ENCODE peak calls at places on chromosome 2, in four cellular contexts. T is H1, F is SK-N-SH, B is K562. J is an unnamed sample.

GRCh38 chr2:158395166-158395565 is 61.4 kb downstream of the CCDC148 start:
- DNase-seq in T (no peak), F (no peak), B (no peak), J (no peak)

GRCh38 chr2:860259-860855 is 90.3 kb upstream of the SNTG2 start:
- DNase-seq in T (no peak), F (peak; percentile 63), B (no peak), J (no peak)

GRCh38 chr2:47653909-47654789 is 128.8 kb upstream of the MSH6 start:
- DNase-seq in T (no peak), F (peak; percentile 69), B (peak; percentile 48), J (no peak)

GRCh38 chr2:131673400-131674173 is 145.9 kb downstream of the CCDC74A start:
- DNase-seq in T (no peak), F (peak; percentile 78), B (peak; percentile 43), J (no peak)

GRCh38 chr2:55111570-55112228 is 61.4 kb upstream of the RTN4 start:
- DNase-seq in T (peak; percentile 33), F (no peak), B (peak; percentile 51), J (no peak)

GRCh38 chr2:171160119-171160629 is 519 bp downstream of the TLK1 start:
- DNase-seq in T (no peak), F (peak; percentile 81), B (peak; percentile 80), J (no peak)

GRCh38 chr2:180604077-180604476 is 376.3 kb upstream of the UBE2E3 start:
- DNase-seq in T (no peak), F (no peak), B (no peak), J (no peak)

GRCh38 chr2:166173263-166173662 is 45.4 kb upstream of the SCN1A start:
- DNase-seq in T (no peak), F (no peak), B (no peak), J (no peak)

GRCh38 chr2:26938399-26938798 is 32.0 kb upstream of the MAPRE3 start:
- DNase-seq in T (no peak), F (no peak), B (peak; percentile 33), J (no peak)

GRCh38 chr2:11758639-11759038 is 12.2 kb downstream of the LPIN1 start:
- DNase-seq in T (no peak), F (no peak), B (no peak), J (no peak)

GRCh38 chr2:121205321-121205942 is 79.6 kb downstream of the TFCP2L1 start:
- DNase-seq in T (no peak), F (peak; percentile 48), B (peak; percentile 28), J (no peak)

GRCh38 chr2:205571300-205571858 is 110.9 kb upstream of the NRP2 start:
- DNase-seq in T (no peak), F (no peak), B (no peak), J (no peak)

GRCh38 chr2:130797493-130798435 is 39.0 kb upstream of the ARHGEF4 start:
- DNase-seq in T (peak; percentile 67), F (peak; percentile 93), B (peak; percentile 92), J (peak; percentile 19)

GRCh38 chr2:73028841-73029240 is 42.7 kb downstream of the SFXN5 start:
- DNase-seq in T (no peak), F (no peak), B (no peak), J (no peak)

GRCh38 chr2:138373993-138374408 is 127.6 kb upstream of the SPOPL start:
- DNase-seq in T (no peak), F (peak; percentile 36), B (peak; percentile 17), J (peak; percentile 12)

GRCh38 chr2:54000524-54000923 is 29.7 kb upstream of the PSME4 start:
- DNase-seq in T (no peak), F (no peak), B (peak; percentile 16), J (no peak)

GRCh38 chr2:144681389-144681788 is 161.5 kb upstream of the ZEB2 start:
- DNase-seq in T (no peak), F (no peak), B (no peak), J (no peak)

GRCh38 chr2:56522605-56523089 is 338.9 kb downstream of the CCDC85A start:
- DNase-seq in T (no peak), F (no peak), B (no peak), J (no peak)

GRCh38 chr2:73418343-73418742 is 32.7 kb downstream of the ALMS1 start:
- DNase-seq in T (no peak), F (no peak), B (no peak), J (no peak)

GRCh38 chr2:122028371-122029102 is 273.1 kb downstream of the TSN start:
- DNase-seq in T (no peak), F (no peak), B (no peak), J (no peak)

GRCh38 chr2:11680181-11680900 is 10.3 kb upstream of the NTSR2 start:
- DNase-seq in T (no peak), F (no peak), B (no peak), J (no peak)

GRCh38 chr2:235968616-235969324 is 199.4 kb downstream of the GBX2 start:
- DNase-seq in T (no peak), F (no peak), B (no peak), J (no peak)
- TF ChIP-seq NRF1 in T (no peak), F (no peak), B (no peak), J (no peak)

GRCh38 chr2:239178954-239179353 is 221.9 kb downstream of the HDAC4 start:
- DNase-seq in T (no peak), F (no peak), B (no peak), J (no peak)

GRCh38 chr2:239177908-239178307 is 222.9 kb downstream of the HDAC4 start:
- DNase-seq in T (no peak), F (no peak), B (no peak), J (no peak)

GRCh38 chr2:239175181-239175580 is 225.6 kb downstream of the HDAC4 start:
- DNase-seq in T (no peak), F (no peak), B (no peak), J (no peak)

GRCh38 chr2:239178484-239178883 is 222.3 kb downstream of the HDAC4 start:
- DNase-seq in T (no peak), F (no peak), B (no peak), J (no peak)

DNA sequence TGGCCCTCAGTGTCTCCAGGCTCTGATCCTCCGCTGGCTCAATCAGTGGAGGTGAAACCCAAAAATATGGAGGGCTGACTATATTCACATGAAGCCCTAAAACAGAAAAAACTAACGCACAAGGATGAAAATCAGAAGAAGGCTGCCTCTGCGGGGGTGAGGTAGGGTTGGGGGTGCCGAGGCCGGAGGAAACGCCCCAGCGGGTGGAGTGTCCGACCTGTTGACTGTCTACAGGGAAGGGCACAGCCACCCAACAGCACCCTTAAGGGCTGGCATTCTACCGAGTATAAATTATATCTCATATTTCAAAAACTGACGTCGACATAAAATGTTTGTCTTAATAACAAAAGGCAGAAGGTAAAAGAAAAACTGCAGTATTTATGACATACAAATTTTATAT is 223.5 kb downstream of the HDAC4 start:
- DNase-seq in T (no peak), F (no peak), B (no peak), J (no peak)
- TF ChIP-seq NRF1 in T (no peak), F (no peak), B (no peak), J (no peak)

GRCh38 chr2:215712219-215712849 is 276.5 kb upstream of the FN1 start:
- DNase-seq in T (no peak), F (no peak), B (no peak), J (no peak)
- TF ChIP-seq NRF1 in T (no peak), F (no peak), B (no peak), J (no peak)

GRCh38 chr2:7048762-7049294 is 131.6 kb downstream of the RNF144A start:
- DNase-seq in T (no peak), F (no peak), B (no peak), J (no peak)

GRCh38 chr2:7057865-7058400 is 140.7 kb downstream of the RNF144A start:
- DNase-seq in T (no peak), F (no peak), B (no peak), J (peak; percentile 48)

GRCh38 chr2:7052404-7052803 is 135.2 kb downstream of the RNF144A start:
- DNase-seq in T (no peak), F (no peak), B (no peak), J (peak; percentile 71)

DNA sequence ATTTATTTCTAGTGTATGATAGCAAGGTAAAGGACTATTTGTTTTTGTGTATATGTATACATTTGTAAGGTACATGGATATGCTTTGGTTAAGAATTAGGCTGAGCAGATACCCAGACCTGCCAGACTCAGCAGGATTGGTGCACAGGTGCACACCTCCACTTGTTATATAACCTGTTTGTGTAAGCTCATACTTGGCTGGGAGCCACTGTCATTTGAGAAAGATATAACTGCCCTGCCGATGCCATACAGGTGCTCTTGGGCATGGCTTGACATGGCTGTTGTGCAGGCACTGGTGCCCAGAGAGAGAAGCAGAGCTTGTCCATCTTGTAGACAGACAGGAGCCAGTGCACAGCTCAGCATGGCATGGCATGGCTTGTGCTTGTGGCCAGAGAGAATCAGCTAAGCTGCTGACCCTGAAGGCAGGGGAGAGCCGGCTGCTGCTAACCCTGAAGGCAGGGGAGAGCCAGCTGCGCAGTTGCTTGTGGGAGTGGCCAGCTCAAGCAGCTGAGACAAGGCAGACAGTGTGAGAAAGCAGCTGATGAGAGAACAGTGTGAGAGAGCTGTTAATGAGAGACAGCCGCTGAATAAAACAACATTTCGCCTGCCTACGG is 136.5 kb downstream of the RNF144A start:
- DNase-seq in T (no peak), F (peak; percentile 41), B (no peak), J (no peak)
- TF ChIP-seq NRF1 in T (no peak), F (no peak), B (no peak), J (no peak)

GRCh38 chr2:8582850-8583399 is 98.9 kb upstream of the ID2 start:
- DNase-seq in T (no peak), F (no peak), B (no peak), J (no peak)

GRCh38 chr2:8582191-8582849 is 99.5 kb upstream of the ID2 start:
- DNase-seq in T (no peak), F (no peak), B (no peak), J (no peak)

GRCh38 chr2:8581601-8582041 is 100.2 kb upstream of the ID2 start:
- DNase-seq in T (no peak), F (no peak), B (peak; percentile 41), J (no peak)

GRCh38 chr2:8584174-8585066 is 97.4 kb upstream of the ID2 start:
- DNase-seq in T (no peak), F (no peak), B (no peak), J (no peak)

DNA sequence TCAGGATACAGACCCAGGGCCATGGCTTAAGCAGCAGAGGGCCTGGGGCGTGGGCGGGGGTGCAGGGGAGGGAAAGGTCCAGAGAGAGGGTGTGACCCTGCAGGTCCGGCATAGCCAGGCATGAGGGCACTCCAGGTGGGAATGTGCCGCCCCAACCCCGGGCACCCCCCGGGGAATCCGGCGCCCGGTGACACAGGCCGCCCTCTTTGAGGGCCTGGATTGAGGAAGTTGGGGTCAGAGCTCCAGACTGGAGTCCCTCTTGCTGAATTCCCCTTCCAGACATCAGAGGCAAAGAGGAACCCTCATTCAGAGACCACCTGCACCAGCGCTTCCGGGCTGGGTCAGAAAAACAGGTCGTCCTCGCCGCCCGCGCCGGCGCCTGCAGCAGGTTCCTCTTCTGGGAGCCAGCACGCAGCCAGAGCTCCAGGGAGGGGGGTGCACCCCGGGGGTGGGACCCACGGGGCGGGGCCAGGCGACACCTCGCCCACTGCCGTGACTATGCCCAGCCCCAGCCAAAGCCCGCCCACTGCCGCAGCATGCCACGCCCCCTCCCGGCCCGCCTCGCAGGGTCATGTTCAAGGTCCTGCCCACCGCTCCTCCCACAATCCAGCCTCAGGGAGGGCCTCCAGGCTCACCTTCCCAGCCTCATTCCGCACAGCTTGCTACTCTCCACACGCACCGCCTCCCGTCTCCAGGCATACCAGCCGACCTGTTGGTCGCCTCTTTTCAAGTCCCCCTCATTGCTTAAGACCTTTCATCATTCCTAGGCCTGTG is 98.3 kb upstream of the ID2 start:
- DNase-seq in T (peak; percentile 94), F (no peak), B (peak; percentile 99), J (peak; percentile 80)
- TF ChIP-seq NRF1 in T (no peak), F (no peak), B (peak; percentile 85), J (no peak)

J was measured in GM12878.